ENCODE peak calls at places on chromosomes 5 and 9, in five cellular contexts. R is dorsolateral prefrontal cortex, W is type B pancreatic cell, B is fibroblast of mammary gland, G is progenitor cell of endocrine pancreas. U is an unnamed sample.

GRCh38 chr5:150122158-150122510 is 33.5 kb downstream of the PDGFRB start:
- DNase-seq in R (no peak), W (no peak), G (no peak), B (no peak), U (no peak)

GRCh38 chr5:167947312-167947711 is 344.1 kb upstream of the WWC1 start:
- DNase-seq in B (peak), R (no peak), G (no peak), W (no peak), U (no peak)

GRCh38 chr9:135379540-135380267 is 99.9 kb upstream of the PPP1R26 start:
- DNase-seq in B (peak), W (no peak), R (no peak), G (no peak), U (no peak)

GRCh38 chr5:9338796-9339195 is 207.1 kb downstream of the SEMA5A start:
- DNase-seq in B (no peak), W (no peak), R (no peak), G (no peak), U (no peak)

GRCh38 chr5:66894480-66895240 is 298.5 kb downstream of the MAST4 start:
- DNase-seq in W (no peak), B (peak), G (no peak), R (no peak), U (no peak)

GRCh38 chr5:14219800-14220512 is 76.8 kb downstream of the TRIO start:
- DNase-seq in R (no peak), W (no peak), G (no peak), B (no peak), U (no peak)

GRCh38 chr9:4375424-4376195 is 75.7 kb upstream of the GLIS3 start:
- DNase-seq in W (no peak), R (no peak), G (no peak), B (peak), U (no peak)

GRCh38 chr5:122263352-122264030 is 48.5 kb upstream of the SNCAIP start:
- DNase-seq in R (no peak), B (peak), W (no peak), G (no peak), U (no peak)

GRCh38 chr9:112764837-112765236 is 14.3 kb downstream of the SNX30 start:
- DNase-seq in B (no peak), G (no peak), R (no peak), W (no peak), U (no peak)

GRCh38 chr5:72210913-72211670 is 103.8 kb downstream of the MAP1B start:
- DNase-seq in G (no peak), R (no peak), B (peak), W (no peak), U (no peak)

GRCh38 chr9:751137-752051 is 90.1 kb upstream of the DMRT1 start:
- DNase-seq in B (peak), R (no peak), W (no peak), G (no peak), U (no peak)

DNA sequence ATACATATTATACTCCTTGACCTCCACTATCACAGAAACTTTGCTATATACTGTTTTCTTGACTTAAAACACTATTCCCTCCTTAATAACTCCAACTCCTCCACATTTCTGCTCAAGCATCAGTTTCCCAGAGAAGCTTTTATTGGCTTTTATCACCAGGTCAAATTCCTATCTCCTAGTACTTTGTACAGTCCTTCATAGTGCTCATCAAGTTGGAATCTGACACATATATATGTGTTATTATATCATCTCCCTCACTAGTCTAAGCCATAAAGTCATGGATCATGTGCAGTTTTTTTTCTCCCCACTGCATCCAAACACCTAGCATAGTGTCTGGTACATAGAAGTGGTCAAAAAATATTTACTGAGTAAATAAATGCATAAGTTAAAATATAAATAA is 59.1 kb downstream of the BHMT start:
- DNase-seq in B (no peak), G (no peak), R (no peak), W (no peak), U (no peak)
- TF ChIP-seq CTCF in B (no peak), G (no peak), R (no peak), W (no peak), U (no peak)

DNA sequence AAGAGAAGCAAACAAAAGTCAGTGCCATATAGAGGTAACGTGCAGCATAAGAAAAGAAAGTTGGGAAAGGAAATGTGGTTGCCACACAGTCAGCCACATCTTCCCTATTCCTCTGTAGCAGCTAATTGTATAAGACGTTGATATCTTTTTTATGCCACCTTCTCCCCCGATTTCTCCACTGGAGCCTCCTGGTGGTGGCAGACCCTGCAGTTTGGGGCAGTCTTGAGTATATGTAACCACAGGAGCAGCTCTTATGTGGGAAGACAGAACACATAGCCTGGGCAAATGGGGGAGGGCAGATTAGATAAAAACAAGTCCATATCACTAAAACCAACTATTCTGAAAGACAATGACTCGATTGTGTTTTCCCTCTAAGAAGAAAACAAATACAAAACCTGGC is 99.7 kb downstream of the PLCXD3 start:
- DNase-seq in G (no peak), R (no peak), W (no peak), B (no peak), U (no peak)
- TF ChIP-seq CTCF in G (peak), R (no peak), W (no peak), B (no peak), U (no peak)

GRCh38 chr5:11384441-11385250 is 519.6 kb downstream of the CTNND2 start:
- DNase-seq in W (no peak), R (peak), G (peak), B (no peak), U (no peak)
- TF ChIP-seq CTCF in W (no peak), R (no peak), G (peak), B (no peak), U (no peak)

DNA sequence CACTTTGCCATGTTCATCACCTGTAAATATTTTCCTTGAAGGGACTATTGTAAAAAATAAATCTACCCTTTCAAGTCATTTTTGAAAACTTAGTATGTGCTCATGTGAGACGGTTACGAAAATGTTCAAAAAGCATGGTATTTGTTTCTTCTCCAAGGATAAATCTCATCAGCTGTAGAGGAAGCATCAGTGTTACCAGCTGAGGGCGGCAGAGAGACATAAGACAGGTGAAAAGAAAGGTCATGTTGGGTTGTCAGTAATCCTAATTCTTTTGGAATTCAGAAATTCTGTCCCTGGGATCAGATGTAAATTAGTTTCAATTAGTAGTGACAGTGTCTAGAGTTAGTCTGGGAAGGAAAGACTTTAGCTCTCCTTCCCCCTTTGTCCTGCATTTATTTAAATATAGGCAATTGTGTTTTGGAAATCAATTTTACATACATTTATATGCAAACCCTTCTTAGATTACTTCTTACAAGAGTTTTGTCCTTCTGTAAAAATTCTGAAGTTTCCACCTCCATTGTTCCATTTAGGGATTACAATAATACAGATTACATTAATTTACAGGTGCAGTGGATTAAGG is 791.9 kb upstream of the CDH6 start:
- DNase-seq in G (peak), R (no peak), B (peak), W (no peak), U (no peak)
- TF ChIP-seq CTCF in G (peak), R (peak), B (no peak), W (peak), U (no peak)

DNA sequence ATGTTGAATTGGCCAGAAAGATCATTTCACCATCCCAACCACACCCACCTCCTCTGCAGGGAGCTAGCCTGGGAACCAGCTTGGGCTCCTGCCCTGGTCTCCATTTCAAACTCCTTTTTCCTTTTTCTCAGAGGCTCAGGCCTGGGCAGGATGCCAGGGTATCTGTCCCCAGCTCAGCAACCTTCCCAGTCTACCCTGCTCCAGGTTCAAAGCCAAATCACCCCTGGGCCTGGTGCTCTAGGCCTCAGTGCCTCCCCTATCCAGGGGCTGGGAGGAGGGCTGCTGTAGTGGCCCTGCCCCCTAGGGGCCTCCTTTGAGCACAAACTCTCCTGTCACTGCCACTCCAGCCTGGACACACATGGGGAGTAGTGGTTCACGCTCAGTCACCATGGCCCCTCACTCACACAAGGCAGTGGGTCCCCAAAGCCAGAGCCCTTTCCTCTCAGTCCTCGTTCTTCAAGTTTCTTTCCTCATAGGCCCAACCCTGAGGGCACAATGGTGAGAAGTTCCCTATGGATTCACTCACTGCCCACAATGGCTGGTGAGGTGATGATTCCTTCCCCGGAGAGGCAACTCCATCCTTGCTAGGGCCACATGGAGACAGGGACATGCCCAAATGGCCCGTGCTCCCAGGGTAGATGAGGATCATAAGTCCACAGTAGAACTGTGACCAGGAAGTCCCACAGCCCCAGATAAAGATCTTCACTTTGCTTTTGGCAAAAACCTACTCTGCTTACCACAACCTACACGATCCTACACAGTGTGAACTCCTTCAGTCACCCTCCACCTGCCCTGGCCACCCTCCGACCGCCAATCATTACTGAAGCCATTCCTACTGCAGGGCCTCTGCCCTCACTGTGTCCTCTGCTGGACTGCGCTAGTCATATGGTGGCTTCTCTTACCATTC is 1.6 kb upstream of the ST6GALNAC4 start:
- DNase-seq in R (no peak), W (no peak), G (no peak), B (peak), U (no peak)
- TF ChIP-seq CTCF in R (no peak), W (no peak), G (peak), B (peak), U (no peak)

DNA sequence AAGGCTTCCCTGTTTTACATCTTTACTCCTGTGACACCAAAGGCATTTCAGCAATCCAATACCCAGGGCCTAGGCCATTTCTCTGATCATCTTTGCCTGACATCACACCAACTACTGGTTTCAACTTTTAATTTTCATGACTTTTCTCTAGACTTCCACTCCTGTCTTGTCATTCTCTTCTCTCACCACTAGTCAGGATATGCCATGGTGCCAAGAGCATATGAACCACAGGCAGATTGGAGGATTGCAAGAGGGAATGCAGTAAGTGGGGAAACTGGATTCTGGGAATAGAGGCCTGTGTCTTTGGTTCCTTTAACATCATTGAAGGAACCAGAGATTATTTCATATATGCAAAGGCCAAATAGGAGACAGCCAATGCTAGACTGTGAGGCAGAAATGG is 69.3 kb downstream of the ANKRD31 start:
- DNase-seq in W (no peak), B (peak), G (no peak), R (no peak), U (no peak)
- TF ChIP-seq CTCF in W (peak), B (peak), G (peak), R (no peak), U (no peak)

GRCh38 chr9:95910023-95910706 is 34.7 kb downstream of the ERCC6L2 start:
- DNase-seq in R (no peak), B (peak), W (no peak), G (no peak), U (no peak)

GRCh38 chr9:95910770-95911340 is 35.4 kb downstream of the ERCC6L2 start:
- DNase-seq in G (no peak), W (no peak), R (no peak), B (no peak), U (no peak)

GRCh38 chr9:95903398-95903797 is 27.9 kb downstream of the ERCC6L2 start:
- DNase-seq in R (no peak), W (no peak), G (no peak), B (no peak), U (no peak)

GRCh38 chr9:95912773-95913172 is 37.3 kb downstream of the ERCC6L2 start:
- DNase-seq in W (no peak), G (no peak), R (no peak), B (no peak), U (no peak)

GRCh38 chr9:95907794-95908193 is 32.3 kb downstream of the ERCC6L2 start:
- DNase-seq in G (no peak), B (peak), W (no peak), R (no peak), U (no peak)
- TF ChIP-seq CTCF in G (peak), B (peak), W (peak), R (no peak), U (no peak)

GRCh38 chr5:123672067-123672466 is 160.1 kb downstream of the CSNK1G3 start:
- DNase-seq in W (no peak), B (no peak), G (no peak), R (no peak), U (no peak)

GRCh38 chr5:123670981-123671557 is 159.1 kb downstream of the CSNK1G3 start:
- DNase-seq in B (peak), W (no peak), G (peak), R (no peak), U (peak)

GRCh38 chr5:123673107-123673506 is 161.1 kb downstream of the CSNK1G3 start:
- DNase-seq in B (no peak), G (no peak), W (no peak), R (no peak), U (no peak)
- TF ChIP-seq CTCF in B (no peak), G (no peak), W (peak), R (no peak), U (no peak)

GRCh38 chr5:73450041-73450598 is 1.5 kb upstream of the FOXD1 start:
- DNase-seq in R (no peak), W (no peak), B (no peak), G (no peak), U (no peak)

GRCh38 chr5:73446631-73447233 is 1.8 kb downstream of the FOXD1 start:
- DNase-seq in G (no peak), B (no peak), R (no peak), W (no peak), U (no peak)

GRCh38 chr5:73448072-73448432 is 525 bp downstream of the FOXD1 start:
- DNase-seq in R (no peak), B (no peak), G (no peak), W (no peak), U (peak)

GRCh38 chr5:73447234-73448071 is 1.1 kb downstream of the FOXD1 start:
- DNase-seq in G (peak), W (peak), R (no peak), B (peak), U (peak)

DNA sequence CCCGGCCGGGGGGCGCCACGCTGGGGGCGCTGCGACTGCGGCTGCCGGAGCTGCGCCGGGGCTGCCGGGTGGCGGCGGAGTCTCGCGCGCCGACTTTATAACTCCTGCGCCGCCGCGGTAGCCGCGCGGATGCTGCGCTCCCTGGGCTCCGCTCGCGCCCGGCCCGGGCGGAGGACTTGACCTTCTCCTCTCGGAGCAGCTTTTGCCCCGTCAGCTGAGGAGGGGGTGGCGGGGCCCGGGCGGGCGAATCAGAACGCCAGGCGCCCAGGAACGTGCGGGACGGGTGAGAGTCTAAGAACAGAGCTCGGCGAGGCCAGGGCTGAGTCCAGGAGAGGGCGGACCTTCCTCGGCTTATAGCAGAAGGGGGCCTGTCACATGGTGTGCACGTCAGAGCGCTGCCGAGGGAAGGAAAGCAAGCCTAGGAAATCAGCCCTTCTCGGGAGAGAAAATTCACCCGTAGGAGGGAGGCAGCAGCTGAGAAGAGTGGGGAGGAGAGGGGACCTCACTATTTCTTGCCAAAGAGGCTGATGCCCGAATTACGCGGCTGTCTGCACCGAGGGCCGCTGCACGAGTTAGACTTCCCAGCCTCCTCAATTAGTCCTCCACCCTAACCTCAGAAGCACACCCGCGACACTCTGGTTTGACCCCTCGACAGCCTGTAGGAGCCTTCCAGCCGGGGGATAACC is at the start of gene FOXD1:
- DNase-seq in G (peak), W (peak), B (peak), R (no peak), U (peak)
- TF ChIP-seq CTCF in G (no peak), W (peak), B (no peak), R (no peak), U (no peak)

DNA sequence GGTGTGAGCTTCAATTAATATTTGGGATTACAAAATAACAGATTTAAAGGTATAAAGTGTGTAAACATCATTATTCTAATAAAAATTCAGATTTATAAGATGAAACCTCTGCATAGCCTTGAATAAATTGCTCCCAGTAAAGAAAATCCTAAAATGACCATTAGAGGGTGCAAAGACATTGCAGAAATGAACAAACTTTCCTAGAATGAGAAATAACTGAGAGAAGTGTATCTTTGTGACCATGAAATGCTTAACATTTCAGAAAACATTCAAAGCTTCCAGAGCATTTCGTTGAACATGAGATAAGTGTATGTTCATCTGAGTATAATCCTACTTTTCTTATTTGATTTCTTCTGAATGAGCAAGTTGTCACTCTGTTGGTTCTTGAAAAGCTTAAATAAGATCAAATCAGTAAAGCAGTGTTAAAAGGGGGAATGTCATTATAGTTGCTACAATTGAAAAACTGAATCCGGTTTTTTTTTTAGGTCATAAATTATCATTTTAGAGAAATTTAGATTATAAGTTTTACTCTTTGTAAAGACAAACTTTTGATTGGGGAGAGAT is 24.7 kb upstream of the NUDT12 start:
- DNase-seq in G (no peak), W (no peak), R (no peak), B (peak), U (no peak)
- TF ChIP-seq CTCF in G (peak), W (peak), R (peak), B (peak), U (no peak)